ENCODE peak calls at places on chromosomes 6 and 20, in four cellular contexts. P is IMR-90, W is A549, R is K562. T is an unnamed sample.

GRCh38 chr6:56729719-56730118 is 87.0 kb upstream of the DST start:
- DNase-seq in P (peak), W (no peak), R (no peak), T (no peak)

GRCh38 chr6:39079197-39079596 is 30.6 kb downstream of the GLP1R start:
- DNase-seq in P (no peak), W (no peak), R (no peak), T (no peak)

GRCh38 chr6:134519456-134519855 is 201.5 kb upstream of the SGK1 start:
- DNase-seq in P (peak), W (no peak), R (no peak), T (no peak)

GRCh38 chr20:8291873-8292272 is 159.8 kb downstream of the PLCB1 start:
- DNase-seq in P (peak), W (no peak), R (no peak), T (no peak)

GRCh38 chr6:85389180-85389797 is 60.6 kb upstream of the NT5E start:
- DNase-seq in P (no peak), W (no peak), R (no peak), T (no peak)

GRCh38 chr6:157063176-157063934 is 260.0 kb downstream of the TMEM242 start:
- DNase-seq in P (no peak), W (no peak), R (no peak), T (no peak)

GRCh38 chr6:158849899-158850806 is 31.0 kb upstream of the EZR start:
- DNase-seq in P (peak), W (peak), R (peak), T (peak)

GRCh38 chr6:11847515-11848244 is 69.1 kb upstream of the ADTRP start:
- DNase-seq in P (peak), W (no peak), R (no peak), T (no peak)

GRCh38 chr6:114342086-114342825 is 567 bp downstream of the HS3ST5 start:
- DNase-seq in P (no peak), W (peak), R (no peak), T (no peak)

GRCh38 chr6:91276315-91276714 is 689.4 kb upstream of the MAP3K7 start:
- DNase-seq in P (peak), W (peak), R (no peak), T (peak)

DNA sequence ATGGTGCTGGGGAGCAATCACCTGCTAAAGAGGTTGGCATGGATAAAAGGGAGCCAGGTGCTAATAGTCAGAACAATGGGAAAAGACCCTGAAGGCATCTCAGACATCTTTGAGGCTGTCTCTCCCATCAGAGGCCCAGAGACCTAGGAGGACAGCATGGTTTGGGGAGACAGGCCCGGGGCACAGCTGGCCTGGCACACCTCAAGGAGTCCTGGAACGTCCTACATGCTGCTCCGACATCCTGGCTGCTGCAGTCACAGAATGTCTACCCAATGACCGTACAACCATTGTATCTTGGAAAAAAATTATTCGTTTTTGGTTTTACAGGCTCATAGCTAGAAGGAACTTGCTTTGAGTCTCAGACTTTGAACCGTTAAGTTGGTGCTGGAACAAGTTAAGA is 4.4 kb downstream of the GMDS start:
- DNase-seq in P (no peak), W (no peak), R (no peak), T (no peak)
- TF ChIP-seq MAZ in P (no peak), W (no peak), R (no peak), T (no peak)

GRCh38 chr6:41639556-41640371 is 1.5 kb downstream of the MDFI start:
- DNase-seq in P (no peak), W (no peak), R (no peak), T (no peak)

GRCh38 chr6:41638801-41639555 is 710 bp downstream of the MDFI start:
- DNase-seq in P (no peak), W (no peak), R (no peak), T (no peak)

GRCh38 chr6:41637179-41638001 is 878 bp upstream of the MDFI start:
- DNase-seq in P (no peak), W (no peak), R (no peak), T (no peak)

GRCh38 chr6:41636803-41637178 is 1.5 kb upstream of the MDFI start:
- DNase-seq in P (no peak), W (no peak), R (no peak), T (no peak)

DNA sequence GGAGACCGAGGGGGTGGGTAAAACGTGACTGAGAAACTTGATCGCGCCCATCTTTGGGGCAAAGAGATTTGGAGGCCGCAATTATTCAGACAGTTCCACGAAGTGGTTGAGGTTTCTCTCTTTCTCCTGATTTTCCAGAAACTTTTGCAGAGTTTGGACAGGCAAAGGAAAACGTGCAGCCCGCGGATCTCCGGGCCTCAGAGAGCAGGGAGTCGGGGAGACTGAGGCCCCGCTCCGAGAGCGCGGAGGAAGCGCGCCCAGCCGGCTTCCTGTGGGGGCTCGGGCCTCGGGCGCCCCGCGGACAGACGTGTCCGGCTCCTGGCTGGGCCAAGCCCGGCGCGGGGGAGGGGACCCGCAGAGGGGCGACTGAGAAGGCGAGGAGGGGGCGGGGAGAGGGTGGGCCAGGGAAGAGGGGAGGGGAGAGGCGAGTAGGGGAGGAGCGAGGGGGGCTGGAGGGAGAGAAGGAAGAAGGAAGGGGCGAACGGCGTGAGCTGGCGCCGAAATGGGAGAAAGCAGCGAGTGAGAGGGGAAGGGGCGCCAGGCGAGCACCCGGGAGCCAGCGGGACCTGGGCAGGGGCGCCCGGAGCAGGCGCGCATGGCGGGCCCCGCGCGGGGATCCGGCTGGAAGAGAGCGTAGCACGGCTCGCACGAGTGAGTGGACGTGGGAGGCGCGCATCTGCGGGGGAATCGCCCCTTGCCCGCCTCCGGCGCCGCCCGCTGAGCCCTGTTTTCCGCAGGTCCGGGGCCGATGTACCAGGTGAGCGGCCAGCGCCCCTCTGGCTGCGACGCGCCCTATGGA is at the start of gene MDFI:
- DNase-seq in P (no peak), W (no peak), R (no peak), T (no peak)
- TF ChIP-seq MAZ in P (no peak), W (no peak), R (no peak), T (no peak)

GRCh38 chr6:168791916-168792315 is 350.9 kb downstream of the SMOC2 start:
- DNase-seq in P (no peak), W (no peak), R (no peak), T (no peak)

GRCh38 chr6:168789699-168790098 is 348.7 kb downstream of the SMOC2 start:
- DNase-seq in P (no peak), W (no peak), R (no peak), T (no peak)

GRCh38 chr6:168784426-168784825 is 343.4 kb downstream of the SMOC2 start:
- DNase-seq in P (no peak), W (no peak), R (no peak), T (no peak)

GRCh38 chr6:168782211-168782729 is 341.3 kb downstream of the SMOC2 start:
- DNase-seq in P (no peak), W (no peak), R (no peak), T (no peak)

GRCh38 chr6:168785720-168786511 is 344.9 kb downstream of the SMOC2 start:
- DNase-seq in P (no peak), W (no peak), R (no peak), T (no peak)
- TF ChIP-seq MAZ in P (no peak), W (no peak), R (no peak), T (no peak)

DNA sequence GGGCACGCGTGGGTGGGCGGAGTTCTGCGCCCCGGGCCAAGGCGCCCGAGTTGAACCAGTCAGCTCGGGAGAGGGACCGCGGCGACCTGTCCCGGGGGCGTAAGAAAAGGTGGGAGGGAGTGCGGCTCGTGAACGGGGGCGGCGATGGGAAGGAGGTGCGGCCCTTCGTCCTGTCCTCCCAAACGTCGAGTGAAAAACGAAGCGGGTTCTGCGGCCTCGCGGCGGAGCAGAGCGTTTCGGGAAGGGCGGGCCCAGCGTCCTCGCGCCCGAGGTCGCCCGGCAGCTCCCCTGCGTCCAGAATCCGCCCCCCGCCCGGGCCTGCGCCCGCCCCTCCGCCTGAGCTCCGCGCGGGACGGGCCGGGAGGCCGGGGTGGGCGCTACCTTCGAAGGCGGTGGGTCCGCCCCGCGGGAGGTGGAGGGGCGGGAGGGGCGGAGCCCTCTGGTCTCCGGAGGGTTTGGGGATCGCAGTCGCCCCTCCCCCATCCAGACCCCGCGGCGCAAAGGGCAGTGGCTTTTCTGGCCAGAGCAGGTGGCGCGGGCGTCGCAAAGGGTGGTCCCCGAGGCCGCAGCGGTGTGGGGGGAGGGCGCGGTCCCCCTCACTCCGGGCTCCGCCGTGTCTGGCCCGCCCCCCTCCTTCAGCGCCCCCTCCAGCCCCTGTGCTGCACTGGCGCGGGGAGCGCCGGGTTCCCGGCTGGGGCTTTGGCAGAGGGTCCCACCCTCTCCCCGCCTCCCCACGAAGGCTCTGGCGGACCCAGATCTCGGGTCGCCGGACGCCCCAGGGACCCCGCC is 838 bp downstream of the STMN3 start:
- DNase-seq in P (no peak), W (no peak), R (peak), T (peak)
- TF ChIP-seq MAZ in P (no peak), W (no peak), R (no peak), T (no peak)

GRCh38 chr20:10521068-10521834 is 86.1 kb downstream of the SLX4IP start:
- DNase-seq in P (peak), W (peak), R (no peak), T (peak)
- TF ChIP-seq MAZ in P (no peak), W (no peak), R (no peak), T (no peak)

GRCh38 chr6:16679050-16679449 is 82.2 kb downstream of the ATXN1 start:
- DNase-seq in P (no peak), W (no peak), R (no peak), T (no peak)

GRCh38 chr6:16676376-16676775 is 84.9 kb downstream of the ATXN1 start:
- DNase-seq in P (no peak), W (no peak), R (no peak), T (peak)

GRCh38 chr6:16677458-16677857 is 83.8 kb downstream of the ATXN1 start:
- DNase-seq in P (no peak), W (no peak), R (no peak), T (no peak)

GRCh38 chr6:16674666-16675392 is 86.4 kb downstream of the ATXN1 start:
- DNase-seq in P (peak), W (peak), R (no peak), T (peak)

GRCh38 chr6:16676978-16677377 is 84.3 kb downstream of the ATXN1 start:
- DNase-seq in P (peak), W (peak), R (no peak), T (peak)
- TF ChIP-seq MAZ in P (no peak), W (no peak), R (no peak), T (no peak)

DNA sequence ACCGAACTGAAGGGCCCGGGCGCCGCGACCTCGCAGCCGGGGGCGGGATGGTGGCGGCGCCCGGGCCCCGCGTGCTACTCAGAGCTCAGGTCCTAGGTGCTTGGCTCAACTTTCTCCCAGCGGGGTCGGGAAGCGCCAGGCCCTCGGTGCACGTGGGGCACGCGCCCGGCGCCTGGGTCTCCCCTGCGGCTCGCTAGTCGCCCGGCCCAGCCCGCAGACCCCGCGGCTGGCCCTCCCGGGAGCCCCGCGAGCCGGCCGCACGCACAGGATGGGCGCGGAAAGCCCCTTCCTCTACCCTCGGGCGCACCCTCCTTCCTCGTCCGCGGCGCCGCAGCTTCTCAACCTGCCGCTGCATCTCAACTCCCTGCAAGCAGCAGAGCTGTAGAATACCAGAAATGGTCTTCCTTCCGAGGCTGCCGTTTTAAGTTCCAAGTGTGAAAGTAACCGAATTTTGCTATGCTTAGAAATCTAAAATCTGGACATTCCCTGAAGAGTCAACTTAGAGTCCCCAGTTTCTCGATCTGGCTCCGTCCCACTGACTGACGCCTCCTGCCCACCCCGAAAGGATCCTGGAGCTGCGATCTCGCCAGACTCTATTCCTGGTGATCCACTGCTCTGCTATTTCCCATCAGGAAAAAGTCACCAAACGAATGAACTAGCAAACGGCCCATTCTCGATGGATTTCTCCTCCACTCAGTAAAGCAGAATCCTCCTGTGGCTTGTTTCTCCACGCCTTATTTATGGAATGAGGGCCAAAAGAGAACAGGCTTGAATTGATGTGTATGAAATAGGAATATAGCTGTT is 5.6 kb downstream of the NKX2-4 start:
- DNase-seq in P (no peak), W (no peak), R (no peak), T (no peak)
- TF ChIP-seq MAZ in P (no peak), W (no peak), R (no peak), T (no peak)

T was measured in HepG2.